ENCODE peak calls at places on chromosomes 1 and 21, in seven cellular contexts. Z, J, G, I, Q, E and C are unnamed samples. For H3K36me3 and H3K4me1, the result is how much of the 10 kb centered on the place peaks cover.

GRCh38 chr1:230894664-230895063 is 26.3 kb upstream of the C1orf198 start:
- DNase-seq in Z (no peak), J (no peak), Q (no peak), G (no peak), E (no peak), I (no peak), C (no peak)

GRCh38 chr1:185862235-185862634 is 128.0 kb downstream of the HMCN1 start:
- DNase-seq in Q (no peak), G (no peak), E (no peak), J (no peak), Z (no peak), I (peak), C (no peak)

GRCh38 chr21:41410767-41411448 is 15.1 kb upstream of the MX1 start:
- DNase-seq in J (no peak), Z (peak), G (no peak), Q (no peak), E (no peak), I (no peak), C (no peak)

GRCh38 chr1:227576152-227576551 is 12.8 kb downstream of the ZNF678 start:
- DNase-seq in I (no peak), J (no peak), Q (no peak), E (no peak), G (no peak), Z (no peak), C (no peak)

GRCh38 chr1:207815913-207816312 is 64.1 kb downstream of the CD46 start:
- DNase-seq in Q (no peak), Z (no peak), I (peak), G (no peak), E (no peak), J (no peak), C (no peak)

GRCh38 chr1:93605812-93606512 is 75.7 kb downstream of the BCAR3 start:
- DNase-seq in J (peak), E (no peak), Q (no peak), I (peak), G (no peak), Z (no peak), C (no peak)

GRCh38 chr1:225754940-225755635 is 22.5 kb upstream of the SRP9 start:
- DNase-seq in Z (peak), J (no peak), G (peak), Q (no peak), I (peak), E (peak), C (no peak)

GRCh38 chr1:185062710-185063370 is 17.5 kb downstream of the RNF2 start:
- DNase-seq in Q (no peak), J (no peak), E (no peak), I (peak), Z (no peak), G (no peak), C (no peak)

GRCh38 chr21:29025328-29025713 is 853 bp downstream of the USP16 start:
- DNase-seq in E (no peak), I (peak), Q (no peak), Z (no peak), G (no peak), J (no peak), C (no peak)

GRCh38 chr1:22053018-22053860 is 730 bp downstream of the CDC42 start:
- DNase-seq in G (peak), I (peak), J (peak), E (peak), Q (peak), Z (peak), C (peak)

GRCh38 chr1:10728595-10729410 is 67.6 kb downstream of the CASZ1 start:
- DNase-seq in Q (peak), I (no peak), E (no peak), G (no peak), J (no peak), Z (no peak), C (peak)

GRCh38 chr1:14625587-14626447 is 27.3 kb downstream of the KAZN start:
- DNase-seq in E (no peak), J (no peak), I (no peak), Z (no peak), G (no peak), Q (no peak), C (no peak)

GRCh38 chr1:206725053-206725963 is 40.6 kb downstream of the MAPKAPK2 start:
- DNase-seq in E (no peak), G (peak), Q (peak), J (no peak), I (peak), Z (peak), C (peak)

GRCh38 chr1:107936498-107937481 is 28.2 kb downstream of the VAV3 start:
- DNase-seq in E (peak), Z (no peak), G (peak), Q (peak), I (peak), J (peak), C (peak)

GRCh38 chr1:218499021-218499691 is 154.0 kb downstream of the TGFB2 start:
- DNase-seq in Q (no peak), Z (no peak), E (no peak), I (peak), J (no peak), G (no peak), C (no peak)

GRCh38 chr1:162166934-162167615 is 97.6 kb downstream of the NOS1AP start:
- DNase-seq in J (no peak), E (no peak), Z (no peak), I (no peak), Q (no peak), G (no peak), C (no peak)

GRCh38 chr1:218699411-218699810 is 354.3 kb downstream of the TGFB2 start:
- DNase-seq in Z (no peak), G (no peak), J (no peak), Q (no peak), I (peak), E (no peak), C (no peak)

GRCh38 chr1:32619701-32620485 is 30.5 kb downstream of the ZBTB8OS start:
- DNase-seq in Q (no peak), E (no peak), J (no peak), I (peak), G (no peak), Z (no peak), C (no peak)

GRCh38 chr1:205933672-205934618 is 9.3 kb downstream of the SLC26A9 start:
- DNase-seq in G (no peak), Z (no peak), Q (no peak), I (peak), J (peak), E (no peak), C (peak)

GRCh38 chr1:92366045-92366405 is 67.2 kb downstream of the RPAP2 start:
- DNase-seq in J (no peak), E (no peak), Z (no peak), G (no peak), Q (no peak), I (no peak), C (no peak)

GRCh38 chr21:39696620-39697019 is 48.4 kb upstream of the IGSF5 start:
- DNase-seq in G (no peak), Q (no peak), I (no peak), E (no peak), Z (no peak), J (no peak), C (peak)

GRCh38 chr1:50420689-50421365 is 2.4 kb downstream of the DMRTA2 start:
- DNase-seq in Z (no peak), E (no peak), G (no peak), Q (peak), J (no peak), I (no peak), C (no peak)

GRCh38 chr1:183235503-183235902 is 49.4 kb downstream of the LAMC2 start:
- DNase-seq in J (no peak), I (no peak), Q (no peak), E (no peak), G (no peak), Z (no peak), C (peak)

GRCh38 chr1:99646885-99647284 is 972 bp downstream of the PALMD start:
- DNase-seq in I (no peak), G (no peak), J (no peak), Z (no peak), Q (no peak), E (no peak), C (no peak)

GRCh38 chr1:198491028-198491427 is 49.5 kb downstream of the ATP6V1G3 start:
- DNase-seq in E (no peak), G (no peak), Q (no peak), J (no peak), I (no peak), Z (no peak), C (no peak)

GRCh38 chr1:151325646-151326429 is 1.4 kb downstream of the PI4KB start:
- DNase-seq in G (no peak), I (peak), E (no peak), Q (no peak), J (no peak), Z (no peak), C (no peak)

GRCh38 chr1:54310439-54311328 is 95.5 kb downstream of the SSBP3 start:
- DNase-seq in I (peak), J (no peak), G (peak), E (no peak), Z (no peak), Q (peak), C (peak)

GRCh38 chr1:31576743-31577455 is 584 bp downstream of the TINAGL1 start:
- DNase-seq in J (no peak), Q (no peak), I (no peak), Z (no peak), G (peak), E (no peak), C (no peak)

GRCh38 chr21:44753357-44753756 is 42.0 kb upstream of the TSPEAR start:
- DNase-seq in Z (peak), G (no peak), E (no peak), I (no peak), Q (no peak), J (no peak), C (no peak)

GRCh38 chr1:8818325-8818775 is 910 bp upstream of the RERE start:
- DNase-seq in E (peak), J (peak), G (peak), Z (no peak), I (peak), Q (no peak), C (peak)

GRCh38 chr1:8004113-8004802 is 21.9 kb downstream of the ERRFI1 start:
- DNase-seq in J (peak), G (no peak), I (no peak), E (no peak), Z (no peak), Q (no peak), C (no peak)

GRCh38 chr1:195105773-195106172 is 1502.5 kb downstream of the KCNT2 start:
- DNase-seq in G (no peak), Q (no peak), E (no peak), I (peak), J (no peak), Z (no peak), C (no peak)

GRCh38 chr1:27555700-27556424 is 48.1 kb downstream of the AHDC1 start:
- DNase-seq in I (no peak), Q (no peak), G (no peak), E (peak), J (no peak), Z (peak), C (no peak)

GRCh38 chr1:200958597-200958996 is 63.9 kb downstream of the INAVA start:
- DNase-seq in I (no peak), G (no peak), Z (no peak), J (no peak), Q (no peak), E (no peak), C (no peak)

GRCh38 chr1:19569786-19570185 is 74.3 kb upstream of the NBL1 start:
- DNase-seq in I (peak), J (no peak), Z (no peak), Q (no peak), G (no peak), E (no peak), C (no peak)

GRCh38 chr1:57254006-57254405 is 169.9 kb downstream of the DAB1 start:
- DNase-seq in G (no peak), Q (no peak), E (no peak), I (peak), Z (no peak), J (no peak), C (no peak)

GRCh38 chr1:223531742-223532341 is 133.7 kb downstream of the CAPN8 start:
- DNase-seq in J (peak), I (peak), E (no peak), G (peak), Q (peak), Z (peak), C (peak)

GRCh38 chr1:223338811-223339746 is 24.9 kb downstream of the SUSD4 start:
- DNase-seq in I (peak), Q (no peak), Z (no peak), J (no peak), G (no peak), E (no peak), C (no peak)

GRCh38 chr21:25370311-25370744 is 237.0 kb downstream of the MRPL39 start:
- DNase-seq in Q (no peak), I (peak), G (no peak), Z (no peak), J (no peak), E (no peak), C (no peak)

GRCh38 chr1:157292809-157293564 is 154.8 kb upstream of the ETV3 start:
- DNase-seq in E (no peak), G (no peak), J (no peak), I (no peak), Z (no peak), Q (no peak), C (no peak)

DNA sequence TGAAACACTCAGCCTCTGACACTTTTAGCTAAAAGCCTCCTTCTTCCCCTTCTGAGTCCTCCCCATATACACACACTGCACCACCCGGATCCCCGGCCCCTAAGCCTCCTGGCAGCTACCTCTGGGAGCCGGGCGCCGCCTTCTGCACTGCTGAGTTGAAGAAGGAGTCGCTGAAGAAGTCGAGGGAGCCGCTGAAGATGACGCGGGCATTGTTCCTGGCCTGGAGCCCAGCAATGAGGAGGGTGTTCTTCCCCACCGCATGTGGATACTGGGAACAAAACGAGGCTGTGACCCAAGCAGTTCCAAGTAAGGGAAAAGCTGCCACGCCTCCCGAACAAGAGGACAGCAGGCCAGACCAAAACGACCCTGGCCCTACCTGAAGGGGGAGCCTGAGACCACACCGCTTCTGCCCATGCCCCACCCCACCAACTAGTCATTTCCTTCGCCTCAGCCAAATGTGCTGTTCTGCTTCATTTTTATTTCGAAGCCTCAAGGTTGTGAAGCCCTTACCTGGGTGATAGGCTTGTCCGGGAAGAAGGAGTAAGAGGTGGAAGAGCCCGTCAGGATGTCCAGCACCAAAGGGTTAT is 7.0 kb downstream of the DDOST start:
- DNase-seq in G (no peak), E (peak), Q (no peak), J (no peak), Z (no peak), I (no peak), C (no peak)
- H3K27ac ChIP-seq in G (no peak), E (no peak), Q (no peak), J (no peak), Z (no peak), I (no peak), C (no peak)

GRCh38 chr1:43421396-43421795 is 31.7 kb downstream of the SZT2 start:
- DNase-seq in I (no peak), J (no peak), Q (no peak), G (no peak), E (no peak), Z (peak), C (no peak)

GRCh38 chr1:43421976-43422750 is 31.6 kb downstream of the HYI start:
- DNase-seq in I (no peak), J (no peak), G (no peak), Z (peak), E (no peak), Q (no peak), C (no peak)

GRCh38 chr1:43419627-43420425 is 30.1 kb downstream of the SZT2 start:
- DNase-seq in I (no peak), E (no peak), G (no peak), Q (no peak), J (no peak), Z (peak), C (no peak)

GRCh38 chr1:43418858-43419257 is 29.2 kb downstream of the SZT2 start:
- DNase-seq in I (no peak), E (no peak), G (no peak), Q (no peak), J (no peak), Z (no peak), C (peak)

GRCh38 chr1:43420874-43421273 is 31.2 kb downstream of the SZT2 start:
- DNase-seq in J (no peak), E (no peak), Q (no peak), I (no peak), Z (peak), G (no peak), C (no peak)
- H3K36me3 ChIP-seq in J (under half), E (half or more), Q (half or more), I (half or more), Z (half or more), G (half or more), C (half or more)

GRCh38 chr1:39001516-39002389 is 10.7 kb downstream of the AKIRIN1 start:
- DNase-seq in Q (no peak), G (no peak), J (no peak), I (no peak), E (no peak), Z (no peak), C (no peak)

GRCh38 chr1:38997034-38997900 is 6.2 kb downstream of the AKIRIN1 start:
- DNase-seq in G (no peak), I (no peak), E (no peak), Z (no peak), Q (no peak), J (no peak), C (no peak)

GRCh38 chr1:38992450-38993111 is 1.5 kb downstream of the AKIRIN1 start:
- DNase-seq in Z (no peak), E (no peak), G (no peak), J (no peak), Q (no peak), I (no peak), C (no peak)

GRCh38 chr1:38994196-38994595 is 3.1 kb downstream of the AKIRIN1 start:
- DNase-seq in Z (no peak), E (no peak), G (no peak), J (no peak), Q (no peak), I (no peak), C (no peak)

GRCh38 chr1:38997901-38998190 is 6.8 kb downstream of the AKIRIN1 start:
- DNase-seq in Z (no peak), Q (no peak), G (no peak), J (peak), I (no peak), E (no peak), C (no peak)
- H3K4me1 ChIP-seq in Z (under half), Q (under half), G (under half), J (under half), I (under half), E (half or more), C (under half)

GRCh38 chr1:55479970-55480369 is 264.8 kb upstream of the USP24 start:
- DNase-seq in Q (no peak), Z (no peak), G (no peak), J (no peak), E (no peak), I (no peak), C (no peak)
- H3K27ac ChIP-seq in Q (no peak), Z (no peak), G (no peak), J (no peak), E (no peak), I (no peak), C (no peak)

GRCh38 chr1:170131984-170132383 is 13.8 kb upstream of the NTMT2 start:
- DNase-seq in I (no peak), G (no peak), Q (no peak), J (no peak), E (no peak), Z (no peak), C (no peak)

GRCh38 chr1:170133663-170134062 is 12.1 kb upstream of the NTMT2 start:
- DNase-seq in J (no peak), Z (no peak), Q (no peak), I (no peak), E (no peak), G (no peak), C (no peak)

GRCh38 chr1:170134606-170135005 is 11.2 kb upstream of the NTMT2 start:
- DNase-seq in Z (no peak), J (no peak), E (no peak), Q (no peak), G (no peak), I (no peak), C (no peak)

GRCh38 chr1:170131450-170131849 is 14.3 kb upstream of the NTMT2 start:
- DNase-seq in E (no peak), I (no peak), G (no peak), J (no peak), Q (no peak), Z (no peak), C (no peak)

GRCh38 chr1:170134126-170134525 is 11.6 kb upstream of the NTMT2 start:
- DNase-seq in I (no peak), E (no peak), G (no peak), Z (no peak), J (no peak), Q (no peak), C (no peak)
- H3K36me3 ChIP-seq in I (under half), E (under half), G (under half), Z (under half), J (under half), Q (under half), C (under half)

GRCh38 chr1:98327151-98327918 is 334.2 kb upstream of the SNX7 start:
- DNase-seq in J (no peak), Z (no peak), I (peak), Q (no peak), G (no peak), E (no peak), C (no peak)
- H3K4me1 ChIP-seq in J (under half), Z (under half), I (under half), Q (under half), G (under half), E (under half), C (under half)

DNA sequence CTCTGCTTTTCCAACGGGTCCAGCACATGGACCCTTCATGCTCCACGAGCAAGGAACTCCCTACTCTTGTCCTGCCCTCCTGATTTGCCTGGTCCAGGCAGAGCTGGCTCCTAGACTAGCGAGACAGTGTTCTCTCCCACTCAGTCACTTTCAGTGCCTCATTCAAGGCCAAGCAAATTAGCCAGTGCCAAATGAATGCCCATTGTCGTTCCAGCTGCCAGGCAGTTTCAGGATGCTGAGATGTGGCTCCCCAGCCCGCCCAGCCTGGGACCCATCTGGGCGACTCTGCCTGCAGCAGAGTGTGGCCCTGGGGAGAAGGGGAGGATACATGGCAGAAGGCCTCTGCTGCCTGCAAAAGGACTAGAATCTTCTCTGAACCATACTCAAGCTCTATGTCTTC is 33.9 kb downstream of the CDCA8 start:
- DNase-seq in G (no peak), J (no peak), I (no peak), Q (no peak), Z (no peak), E (no peak), C (no peak)
- H3K27ac ChIP-seq in G (no peak), J (no peak), I (no peak), Q (no peak), Z (no peak), E (no peak), C (no peak)